ENCODE peak calls at places on chromosomes 6 and 20, in seven cellular contexts. L is aorta, R is GM23248, C is mesendoderm, O is A549, E is tibial nerve, Y is mucosa of descending colon. B is an unnamed sample. For H3K4me1, the result is how much of the 10 kb centered on the place peaks cover.

GRCh38 chr6:111212625-111213024 is 125.3 kb downstream of the SLC16A10 start:
- DNase-seq in O (no peak), C (no peak), E (no peak), Y (no peak), L (no peak), R (no peak), B (no peak)

GRCh38 chr20:61310954-61311353 is 58.9 kb downstream of the CDH4 start:
- DNase-seq in R (no peak), L (no peak), Y (no peak), O (peak), E (no peak), C (no peak), B (no peak)

GRCh38 chr6:108549741-108550140 is 11.0 kb upstream of the FOXO3 start:
- DNase-seq in L (no peak), E (no peak), R (peak), O (peak), C (peak), Y (no peak), B (no peak)

GRCh38 chr6:98828991-98829411 is 5.4 kb upstream of the POU3F2 start:
- DNase-seq in O (no peak), L (no peak), E (no peak), R (no peak), C (peak), Y (no peak), B (no peak)

GRCh38 chr6:64083261-64083660 is 447.7 kb downstream of the PHF3 start:
- DNase-seq in C (no peak), R (no peak), O (no peak), E (no peak), Y (no peak), L (no peak), B (no peak)

GRCh38 chr20:56433880-56434255 is 21.8 kb downstream of the CASS4 start:
- DNase-seq in R (peak), Y (no peak), L (no peak), O (no peak), C (no peak), E (no peak), B (no peak)

GRCh38 chr20:3283222-3283820 is 44.3 kb upstream of the SLC4A11 start:
- DNase-seq in L (no peak), R (no peak), Y (no peak), C (no peak), O (no peak), E (no peak), B (no peak)

GRCh38 chr20:6756961-6757595 is 10.4 kb upstream of the BMP2 start:
- DNase-seq in Y (no peak), O (no peak), C (no peak), L (no peak), E (no peak), R (no peak), B (no peak)

GRCh38 chr6:18269253-18269652 is 4.9 kb upstream of the DEK start:
- DNase-seq in L (no peak), O (no peak), C (no peak), R (peak), E (no peak), Y (no peak), B (no peak)

GRCh38 chr6:73443555-73443954 is 8.5 kb downstream of the CGAS start:
- DNase-seq in C (no peak), R (no peak), E (no peak), L (no peak), Y (no peak), O (no peak), B (no peak)

GRCh38 chr20:47152078-47152477 is 204.4 kb downstream of the ZMYND8 start:
- DNase-seq in O (no peak), R (no peak), Y (no peak), E (no peak), C (no peak), L (no peak), B (no peak)

GRCh38 chr6:164286021-164286420 is 871.5 kb downstream of the QKI start:
- DNase-seq in C (no peak), E (no peak), Y (no peak), R (no peak), O (no peak), L (no peak), B (no peak)

GRCh38 chr6:51330971-51331370 is 512.3 kb downstream of the TFAP2B start:
- DNase-seq in Y (no peak), R (no peak), E (no peak), O (no peak), L (no peak), C (peak), B (no peak)

GRCh38 chr6:149872233-149872632 is 8.1 kb upstream of the LRP11 start:
- DNase-seq in Y (no peak), R (no peak), E (no peak), O (no peak), L (no peak), C (no peak), B (no peak)
- H3K4me1 ChIP-seq in Y (under half), R (under half), E (under half), O (under half), L (under half), C (under half), B (under half)

GRCh38 chr6:80489911-80490635 is 383.6 kb downstream of the BCKDHB start:
- DNase-seq in E (no peak), C (no peak), L (no peak), Y (no peak), O (no peak), R (no peak), B (no peak)

DNA sequence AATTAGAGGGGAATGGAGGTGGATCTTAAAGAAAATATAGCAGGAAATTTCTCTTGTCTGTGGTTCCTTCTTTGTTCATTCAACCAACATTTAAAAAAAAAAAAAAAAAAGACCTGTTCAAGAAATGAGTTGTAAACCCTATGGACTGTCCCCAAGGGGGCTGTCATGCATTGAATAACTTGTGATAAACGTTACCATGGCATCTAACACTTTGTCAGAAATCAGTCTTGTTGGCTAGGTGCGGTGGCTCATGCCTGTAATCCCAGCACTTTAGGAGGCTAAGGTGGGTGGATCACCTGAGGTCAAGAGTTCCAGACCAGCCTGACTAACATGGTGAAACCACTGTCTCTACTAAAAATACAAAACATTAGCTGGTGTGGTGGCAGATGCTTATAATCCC is 381.7 kb downstream of the BCKDHB start:
- DNase-seq in L (no peak), O (no peak), E (no peak), C (peak), R (no peak), Y (no peak), B (no peak)
- H3K4me1 ChIP-seq in L (under half), O (under half), E (under half), C (under half), R (under half), Y (under half), B (under half)

GRCh38 chr6:139334791-139335446 is 39.5 kb downstream of the CITED2 start:
- DNase-seq in E (peak), R (peak), C (no peak), O (no peak), L (no peak), Y (no peak), B (no peak)

GRCh38 chr6:139335447-139336210 is 38.8 kb downstream of the CITED2 start:
- DNase-seq in C (no peak), E (no peak), Y (no peak), R (no peak), L (no peak), O (no peak), B (no peak)

GRCh38 chr6:139337830-139338229 is 36.6 kb downstream of the CITED2 start:
- DNase-seq in O (no peak), E (peak), Y (no peak), R (peak), C (no peak), L (no peak), B (peak)

GRCh38 chr6:139336994-139337393 is 37.5 kb downstream of the CITED2 start:
- DNase-seq in Y (no peak), C (no peak), E (no peak), R (no peak), L (no peak), O (no peak), B (no peak)

DNA sequence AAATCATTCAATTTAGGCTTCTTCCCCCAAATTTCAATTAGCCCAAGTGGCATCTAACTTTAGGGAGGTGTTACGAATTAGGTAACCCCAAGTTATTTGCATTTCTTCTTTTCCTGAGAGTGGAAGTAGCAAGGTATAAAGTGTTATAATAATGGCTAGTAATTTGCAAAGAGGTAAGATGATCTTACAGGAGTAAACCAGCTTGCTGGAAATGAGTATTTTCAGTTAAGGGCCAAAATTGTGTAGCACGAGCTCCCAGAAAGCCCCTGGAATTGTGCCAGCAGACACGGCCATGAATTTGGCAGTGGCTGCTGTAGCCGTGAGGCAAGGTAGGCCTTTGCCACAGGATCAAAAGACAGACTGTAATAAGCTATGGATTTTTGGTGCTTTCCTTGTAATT is 38.0 kb downstream of the CITED2 start:
- DNase-seq in Y (peak), L (no peak), C (no peak), R (no peak), O (no peak), E (no peak), B (no peak)
- H3K4me1 ChIP-seq in Y (under half), L (under half), C (under half), R (under half), O (under half), E (under half), B (under half)

GRCh38 chr20:39070484-39071231 is 108.5 kb downstream of the DHX35 start:
- DNase-seq in Y (no peak), O (no peak), L (no peak), E (no peak), R (peak), C (no peak), B (no peak)
- H3K4me1 ChIP-seq in Y (under half), O (under half), L (under half), E (under half), R (under half), C (under half), B (under half)

GRCh38 chr6:159061805-159062563 is 17.2 kb upstream of the TAGAP start:
- DNase-seq in O (no peak), Y (no peak), E (no peak), R (no peak), L (no peak), C (no peak), B (no peak)
- H3K4me1 ChIP-seq in O (under half), Y (under half), E (under half), R (under half), L (under half), C (under half), B (under half)

GRCh38 chr6:43954311-43955131 is 172.7 kb downstream of the MRPL14 start:
- DNase-seq in R (no peak), Y (no peak), C (no peak), E (no peak), L (peak), O (no peak), B (no peak)

GRCh38 chr6:43951756-43952675 is 175.2 kb downstream of the MRPL14 start:
- DNase-seq in L (peak), Y (no peak), E (no peak), O (no peak), C (no peak), R (peak), B (no peak)

GRCh38 chr6:43953256-43953655 is 174.0 kb downstream of the MRPL14 start:
- DNase-seq in Y (no peak), L (no peak), O (no peak), C (no peak), R (no peak), E (no peak), B (no peak)

GRCh38 chr6:43952746-43953145 is 174.5 kb downstream of the MRPL14 start:
- DNase-seq in O (peak), Y (no peak), E (no peak), L (no peak), R (no peak), C (no peak), B (no peak)

DNA sequence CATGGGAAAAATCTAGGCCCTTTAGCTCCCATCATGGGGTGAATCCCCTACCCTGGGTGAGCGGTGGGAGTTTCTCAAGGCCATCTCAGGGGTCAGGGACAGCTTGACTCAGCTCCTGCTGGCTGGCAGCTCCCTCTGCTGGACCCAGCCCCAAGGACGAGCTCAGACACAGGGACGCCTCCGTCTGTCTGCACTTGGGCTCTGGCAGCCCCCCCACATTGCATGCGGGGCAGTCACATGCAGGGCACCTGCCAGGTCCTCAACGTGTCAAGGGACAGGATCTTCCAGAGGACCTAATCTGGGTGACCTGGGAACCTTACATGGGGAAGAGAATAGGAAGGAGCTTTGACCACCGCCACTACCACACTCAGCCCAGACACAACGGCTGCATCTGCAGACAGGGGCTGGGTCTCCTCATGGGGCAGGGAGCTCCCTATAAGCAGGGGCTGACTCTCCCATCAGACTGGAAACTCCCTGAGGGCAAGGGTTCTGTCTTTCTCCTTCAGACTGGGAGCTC is 173.4 kb downstream of the MRPL14 start:
- DNase-seq in E (no peak), L (peak), C (peak), Y (no peak), R (peak), O (no peak), B (no peak)
- H3K4me1 ChIP-seq in E (under half), L (under half), C (under half), Y (under half), R (under half), O (under half), B (under half)

GRCh38 chr6:5536644-5537043 is 275.3 kb downstream of the FARS2 start:
- DNase-seq in C (no peak), L (no peak), Y (no peak), O (no peak), R (peak), E (no peak), B (no peak)
- H3K4me1 ChIP-seq in C (under half), L (under half), Y (under half), O (under half), R (under half), E (under half), B (under half)

GRCh38 chr20:23356203-23356602 is 5.6 kb downstream of the NXT1 start:
- DNase-seq in Y (peak), E (no peak), C (peak), R (no peak), L (no peak), O (no peak), B (peak)
- H3K4me1 ChIP-seq in Y (under half), E (under half), C (under half), R (under half), L (under half), O (under half), B (under half)

GRCh38 chr6:511488-512137 is 120.1 kb downstream of the IRF4 start:
- DNase-seq in R (no peak), C (no peak), E (no peak), Y (no peak), L (no peak), O (no peak), B (no peak)
- H3K4me1 ChIP-seq in R (under half), C (under half), E (under half), Y (under half), L (under half), O (under half), B (under half)

DNA sequence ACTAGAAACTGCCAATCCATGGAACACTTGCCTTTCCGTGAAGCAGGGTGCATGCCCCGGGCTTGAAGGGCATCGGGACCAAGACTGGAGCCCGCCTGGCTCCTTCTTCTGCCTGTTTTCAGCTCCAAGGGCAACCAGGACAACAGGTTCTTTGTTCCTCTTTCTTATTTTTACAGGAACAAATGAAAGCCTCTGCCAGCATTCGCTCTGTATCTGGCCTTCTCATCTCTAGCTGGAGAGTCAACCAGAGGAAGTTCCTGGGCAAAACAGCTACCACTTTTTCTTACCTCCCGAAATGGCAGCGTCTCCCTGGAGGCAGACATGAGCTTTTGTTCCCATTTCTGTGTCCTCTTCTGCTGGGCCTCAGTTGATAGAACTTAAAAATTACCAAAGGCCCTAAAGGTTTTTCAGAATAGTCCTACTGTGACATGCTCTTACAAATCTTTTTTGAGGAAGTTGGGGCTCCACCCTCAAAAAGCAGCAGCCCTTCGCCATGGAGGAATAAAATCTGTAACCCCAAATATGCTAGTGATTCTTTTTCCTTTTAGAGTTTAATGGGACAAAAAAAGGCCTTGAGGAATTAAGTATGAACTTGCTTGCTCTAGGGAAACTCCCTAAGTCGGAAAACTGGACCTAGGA is 74.0 kb upstream of the NAA20 start:
- DNase-seq in O (no peak), Y (no peak), L (no peak), E (no peak), R (no peak), C (no peak), B (no peak)
- H3K4me1 ChIP-seq in O (under half), Y (under half), L (under half), E (under half), R (under half), C (under half), B (half or more)

B was measured in left lung.